ENCODE peak calls at places on chromosomes 12 and 14, in five cellular contexts. A is stomach, T is transverse colon, R is HCT116, I is endothelial cell of umbilical vein. D is an unnamed sample. For H3K9me3, the result is how much of the 10 kb centered on the place peaks cover.

GRCh38 chr14:100860556-100861187 is 34.8 kb downstream of the MEG3 start:
- DNase-seq in I (no peak), R (no peak), T (no peak), A (no peak), D (no peak)

GRCh38 chr12:119780786-119781434 is 96.2 kb downstream of the CIT start:
- DNase-seq in I (peak), R (peak), A (peak), T (peak), D (no peak)

GRCh38 chr14:94880805-94881204 is 110.9 kb upstream of the GSC start:
- DNase-seq in I (no peak), T (no peak), R (no peak), A (no peak), D (no peak)

GRCh38 chr12:12975322-12976077 is 23.5 kb upstream of the GPRC5D start:
- DNase-seq in I (peak), R (peak), T (peak), A (peak), D (no peak)

GRCh38 chr12:28925726-28926376 is 223.2 kb upstream of the FAR2 start:
- DNase-seq in T (no peak), R (no peak), A (no peak), I (no peak), D (no peak)

GRCh38 chr12:59403259-59403932 is 192.4 kb upstream of the SLC16A7 start:
- DNase-seq in I (peak), R (peak), A (peak), T (peak), D (no peak)

GRCh38 chr12:29497588-29497987 is at the start of gene OVCH1:
- DNase-seq in T (no peak), I (no peak), R (no peak), A (no peak), D (no peak)

GRCh38 chr12:77190022-77190421 is 124.7 kb upstream of the E2F7 start:
- DNase-seq in I (no peak), A (no peak), R (no peak), T (no peak), D (no peak)

GRCh38 chr12:27013606-27014084 is 539 bp downstream of the TM7SF3 start:
- DNase-seq in I (peak), A (no peak), R (no peak), T (peak), D (no peak)

GRCh38 chr14:100409016-100409385 is 85.9 kb downstream of the SLC25A47 start:
- DNase-seq in I (no peak), A (no peak), T (no peak), R (no peak), D (no peak)

GRCh38 chr12:79407671-79408622 is 282.8 kb downstream of the PAWR start:
- DNase-seq in I (peak), R (peak), A (peak), T (peak), D (no peak)

GRCh38 chr12:18861287-18861858 is 123.5 kb downstream of the CAPZA3 start:
- DNase-seq in T (no peak), R (peak), A (no peak), I (peak), D (no peak)

GRCh38 chr12:85057370-85057963 is 21.3 kb downstream of the LRRIQ1 start:
- DNase-seq in R (peak), I (peak), T (peak), A (no peak), D (no peak)

GRCh38 chr12:70070494-70071007 is 172.7 kb upstream of the CNOT2 start:
- DNase-seq in T (no peak), A (no peak), R (no peak), I (no peak), D (no peak)

GRCh38 chr12:54360717-54361456 is 3.4 kb downstream of the GPR84 start:
- DNase-seq in T (peak), I (peak), A (peak), R (peak), D (no peak)

GRCh38 chr14:76985540-76986260 is 42.8 kb downstream of the IRF2BPL start:
- DNase-seq in T (no peak), I (no peak), A (no peak), R (no peak), D (no peak)

GRCh38 chr12:77625441-77625840 is 205.3 kb upstream of the NAV3 start:
- DNase-seq in A (no peak), I (no peak), R (no peak), T (no peak), D (no peak)

GRCh38 chr14:47919994-47920393 is 244.6 kb upstream of the MDGA2 start:
- DNase-seq in T (no peak), A (no peak), R (no peak), I (no peak), D (no peak)

GRCh38 chr12:128339121-128339520 is 72.2 kb downstream of the TMEM132C start:
- DNase-seq in T (no peak), A (no peak), R (no peak), I (no peak), D (no peak)

GRCh38 chr12:89768586-89769482 is 60.2 kb upstream of the ATP2B1 start:
- DNase-seq in T (peak), I (no peak), R (peak), A (no peak), D (no peak)

GRCh38 chr12:81296556-81297305 is 218.9 kb downstream of the ACSS3 start:
- DNase-seq in T (no peak), R (no peak), I (peak), A (no peak), D (no peak)

GRCh38 chr14:76937181-76938091 is 91.1 kb downstream of the IRF2BPL start:
- DNase-seq in A (peak), I (peak), R (no peak), T (peak), D (no peak)

GRCh38 chr14:100872641-100873071 is 30.9 kb downstream of the RTL1 start:
- DNase-seq in R (no peak), A (no peak), T (no peak), I (no peak), D (no peak)

GRCh38 chr12:69687390-69687789 is 11.7 kb downstream of the BEST3 start:
- DNase-seq in T (no peak), R (no peak), I (no peak), A (no peak), D (no peak)

GRCh38 chr12:31749024-31749704 is 20.3 kb upstream of the AMN1 start:
- DNase-seq in T (peak), I (peak), R (peak), A (peak), D (no peak)

GRCh38 chr12:2555487-2556082 is 239.2 kb upstream of the FKBP4 start:
- DNase-seq in I (no peak), T (no peak), R (no peak), A (no peak), D (no peak)

GRCh38 chr14:95609398-95609990 is 74.6 kb downstream of the GLRX5 start:
- DNase-seq in R (peak), T (no peak), A (peak), I (peak), D (no peak)

DNA sequence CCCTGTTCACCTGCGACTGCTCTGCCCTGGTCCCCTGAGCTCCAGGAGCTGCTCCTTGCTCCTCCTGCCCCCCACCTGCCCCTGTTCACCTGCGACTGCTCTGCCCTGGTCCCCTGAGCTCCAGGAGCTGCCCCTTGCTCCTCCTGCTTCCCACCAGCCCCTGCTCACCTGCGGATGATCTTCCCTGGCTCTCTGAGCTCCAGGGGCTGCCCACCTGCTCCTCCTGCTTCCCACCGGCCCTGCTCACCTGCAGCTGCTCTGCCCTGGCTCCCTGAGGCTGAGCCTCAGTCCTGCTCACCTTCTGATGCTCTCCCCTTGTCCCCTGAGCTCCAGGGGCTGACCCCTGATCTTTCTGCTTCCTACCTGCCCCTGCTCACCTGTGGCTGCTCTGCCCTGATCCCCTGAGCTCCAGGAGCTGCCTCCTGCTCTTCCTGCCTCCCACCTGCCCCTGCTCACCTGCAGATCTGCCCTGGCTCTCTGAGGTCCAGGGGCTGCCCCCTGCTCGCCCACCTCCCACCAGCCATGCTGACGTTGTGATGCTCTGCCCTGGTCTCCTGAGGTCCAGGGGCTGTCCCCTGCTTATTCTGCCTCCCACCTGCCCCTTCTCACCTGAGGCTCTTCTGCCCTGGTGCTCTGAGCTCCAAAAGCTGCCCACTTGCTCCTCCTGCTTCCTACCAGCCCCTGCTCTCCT is 219.2 kb downstream of the TMEM121 start:
- DNase-seq in R (no peak), A (no peak), T (no peak), I (no peak), D (no peak)
- H3K9me3 ChIP-seq in R (under half), A (under half), T (under half), I (under half), D (under half)

GRCh38 chr14:103540816-103541493 is 12.0 kb downstream of the TRMT61A start:
- DNase-seq in T (no peak), A (no peak), R (no peak), I (no peak), D (no peak)

GRCh38 chr14:103537175-103537990 is 8.4 kb downstream of the TRMT61A start:
- DNase-seq in R (no peak), T (no peak), A (no peak), I (no peak), D (no peak)

GRCh38 chr14:103541494-103541943 is 12.5 kb downstream of the TRMT61A start:
- DNase-seq in A (no peak), T (no peak), R (no peak), I (no peak), D (no peak)

GRCh38 chr14:103538291-103539055 is 9.5 kb downstream of the TRMT61A start:
- DNase-seq in T (no peak), I (no peak), R (no peak), A (peak), D (no peak)

DNA sequence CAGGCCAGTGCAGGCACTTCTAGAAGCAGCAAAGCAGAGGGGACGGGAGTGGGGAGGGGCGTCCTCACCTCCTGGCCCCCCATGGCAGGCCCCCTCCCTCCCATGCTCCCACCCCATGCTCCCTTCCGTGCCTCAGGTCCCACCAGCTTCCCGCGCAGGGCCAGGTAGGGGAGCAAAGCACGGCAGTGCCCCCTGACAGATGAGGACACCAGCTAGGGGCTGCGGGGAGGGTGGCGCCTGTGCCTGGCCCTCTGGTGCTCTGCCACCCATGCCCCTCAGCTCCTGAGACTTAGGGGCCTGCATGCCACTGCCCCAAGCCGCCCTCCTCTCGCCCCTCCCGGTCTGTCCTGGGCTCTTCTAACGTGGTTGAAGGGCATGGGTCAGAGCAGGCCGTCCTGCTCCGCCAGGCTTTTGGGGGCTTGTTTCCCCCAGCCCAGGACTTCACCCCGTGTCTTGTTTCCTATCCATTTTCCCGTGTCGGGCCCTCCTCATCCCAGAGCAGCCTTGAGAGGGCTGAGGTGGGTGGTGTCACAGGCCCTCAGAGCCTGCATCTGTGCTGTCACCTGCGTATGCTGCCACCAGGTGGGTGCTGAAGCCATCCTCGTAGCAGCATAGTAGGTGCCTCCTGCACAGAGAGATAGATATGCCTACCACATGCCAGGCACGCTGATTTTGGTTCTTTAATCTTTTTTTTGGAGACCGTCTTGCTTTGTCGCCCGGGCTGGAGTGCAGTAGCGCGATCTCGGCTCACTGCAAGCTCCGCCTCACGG is 10.2 kb downstream of the TRMT61A start:
- DNase-seq in T (no peak), A (no peak), R (no peak), I (no peak), D (no peak)
- H3K27ac ChIP-seq in T (peak), A (peak), R (no peak), I (no peak), D (peak)

GRCh38 chr12:52083638-52083996 is 4.1 kb downstream of the SMIM41 start:
- DNase-seq in I (no peak), T (no peak), A (no peak), R (no peak), D (no peak)

GRCh38 chr12:52082668-52082987 is 3.1 kb downstream of the SMIM41 start:
- DNase-seq in T (no peak), R (no peak), I (no peak), A (no peak), D (no peak)

GRCh38 chr12:52081263-52081733 is 1.8 kb downstream of the SMIM41 start:
- DNase-seq in A (no peak), R (no peak), T (no peak), I (no peak), D (no peak)

GRCh38 chr12:52082988-52083637 is 3.6 kb downstream of the SMIM41 start:
- DNase-seq in R (no peak), A (peak), I (peak), T (peak), D (no peak)

DNA sequence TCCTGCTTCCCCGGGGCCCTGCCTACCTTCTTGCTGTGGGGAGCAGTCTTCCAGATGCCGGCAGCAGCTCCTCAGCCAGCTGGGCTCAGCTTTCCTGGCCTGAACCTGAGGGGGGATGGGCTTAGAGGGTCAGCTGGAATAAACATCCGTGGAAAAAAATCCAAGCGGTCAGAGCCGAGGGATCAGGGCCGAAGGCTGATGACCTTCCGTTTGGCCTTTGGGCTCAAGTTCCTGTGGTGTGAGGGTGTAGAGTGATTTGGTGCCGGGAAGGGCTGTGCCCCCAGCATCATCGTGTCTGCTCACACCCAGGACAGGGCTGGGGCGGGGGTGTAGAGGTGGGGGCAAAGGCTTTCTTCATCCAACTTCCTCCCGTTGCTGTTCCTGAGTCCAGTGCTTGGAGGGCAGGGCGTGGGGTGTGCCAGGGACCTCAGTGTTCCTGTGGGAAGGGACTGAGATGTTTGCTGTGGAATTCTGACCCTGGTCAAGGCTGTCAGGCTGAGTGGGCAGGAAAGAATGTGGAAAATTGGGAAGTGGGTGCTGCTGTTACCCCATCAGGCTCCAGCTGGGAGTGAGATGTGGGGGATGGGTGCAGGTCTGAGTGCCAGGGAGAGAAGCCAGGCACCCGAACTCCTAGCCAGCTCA is 2.6 kb downstream of the SMIM41 start:
- DNase-seq in I (no peak), T (no peak), A (no peak), R (no peak), D (no peak)
- TF ChIP-seq POLR2AphosphoS5 in I (no peak), T (no peak), A (peak), R (no peak), D (peak)

GRCh38 chr12:38137287-38137686 is 179.3 kb upstream of the ALG10B start:
- DNase-seq in I (no peak), A (no peak), R (no peak), T (no peak), D (no peak)

GRCh38 chr12:38139456-38139855 is 177.1 kb upstream of the ALG10B start:
- DNase-seq in R (no peak), A (no peak), T (no peak), I (no peak), D (no peak)

GRCh38 chr12:38138225-38139221 is 178.1 kb upstream of the ALG10B start:
- DNase-seq in I (peak), A (peak), R (peak), T (peak), D (no peak)

GRCh38 chr12:38141239-38141638 is 175.3 kb upstream of the ALG10B start:
- DNase-seq in T (no peak), A (no peak), R (no peak), I (no peak), D (no peak)

DNA sequence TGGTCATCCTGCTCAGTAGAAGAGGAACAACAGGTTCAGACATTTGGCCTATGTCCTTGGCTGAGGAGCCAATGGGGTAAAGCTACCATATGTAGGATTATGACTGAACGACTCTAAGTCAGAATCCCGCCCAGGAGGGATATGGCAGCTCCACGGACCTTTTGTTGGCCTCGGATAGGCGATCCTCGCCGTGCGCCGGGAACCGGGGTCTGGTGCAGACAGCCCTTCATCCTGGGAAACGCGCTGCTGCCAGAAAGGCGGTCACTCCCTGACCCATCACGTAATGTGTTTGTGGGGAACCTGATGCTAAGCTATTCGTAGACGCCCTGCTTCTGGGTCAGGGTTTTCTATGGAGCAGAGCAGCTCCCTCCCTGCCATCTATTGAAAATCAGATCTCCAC is 178.9 kb upstream of the ALG10B start:
- DNase-seq in I (no peak), A (no peak), T (no peak), R (no peak), D (no peak)
- H3K9me3 ChIP-seq in I (under half), A (under half), T (under half), R (under half), D (under half)